ENCODE peak calls at places on chromosome 6, in ten cellular contexts. X is AG20443, H is GF-D8, G is T follicular helper cell, V is kidney tubule cell, O is cardiac septum, R is foreskin fibroblast, I is NCI-H1092 treated with DMSO at 0.1 percent for 48 hours, S is substantia nigra, N is EL. T is an unnamed sample.

GRCh38 chr6:41625442-41625841 is 12.8 kb upstream of the MDFI start:
- DNase-seq in X (no peak), H (peak), G (no peak), V (no peak), O (no peak), R (no peak), I (peak), S (no peak), N (no peak), T (peak)

GRCh38 chr6:105835373-105835772 is 250.8 kb upstream of the PRDM1 start:
- DNase-seq in X (no peak), H (no peak), G (no peak), V (no peak), O (no peak), R (no peak), I (no peak), S (no peak), N (peak), T (no peak)

GRCh38 chr6:127302728-127303675 is 36.3 kb downstream of the RNF146 start:
- DNase-seq in X (peak), H (peak), G (peak), V (peak), O (no peak), R (peak), I (no peak), S (no peak), N (peak), T (peak)

GRCh38 chr6:110232456-110232855 is 52.2 kb downstream of the CDC40 start:
- DNase-seq in X (peak), H (no peak), G (no peak), V (no peak), O (no peak), R (peak), I (no peak), S (no peak), N (peak), T (no peak)

GRCh38 chr6:137237413-137238170 is 18.4 kb upstream of the IFNGR1 start:
- DNase-seq in X (peak), H (no peak), G (no peak), V (peak), O (no peak), R (peak), I (no peak), S (no peak), N (peak), T (no peak)

GRCh38 chr6:45422541-45423110 is 44.9 kb upstream of the SUPT3H start:
- DNase-seq in X (peak), H (no peak), G (peak), V (peak), O (peak), R (peak), I (no peak), S (peak), N (peak), T (peak)

GRCh38 chr6:124487778-124488431 is 474.3 kb upstream of the RNF217 start:
- DNase-seq in X (no peak), H (no peak), G (no peak), V (peak), O (no peak), R (no peak), I (no peak), S (no peak), N (peak), T (peak)

GRCh38 chr6:130632288-130632687 is 194.9 kb upstream of the SMLR1 start:
- DNase-seq in X (peak), H (no peak), G (no peak), V (no peak), O (no peak), R (no peak), I (peak), S (no peak), N (no peak), T (peak)

GRCh38 chr6:11650297-11650696 is 112.7 kb downstream of the TMEM170B start:
- DNase-seq in X (peak), H (no peak), G (no peak), V (peak), O (peak), R (peak), I (no peak), S (no peak), N (peak), T (peak)

GRCh38 chr6:40996591-40997247 is 42.3 kb downstream of the UNC5CL start:
- DNase-seq in X (peak), H (no peak), G (no peak), V (peak), O (no peak), R (no peak), I (no peak), S (no peak), N (no peak), T (no peak)

GRCh38 chr6:127459231-127459641 is at the start of gene KIAA0408:
- DNase-seq in X (peak), H (no peak), G (no peak), V (no peak), O (no peak), R (peak), I (no peak), S (no peak), N (peak), T (no peak)

GRCh38 chr6:53982361-53983050 is 128.7 kb upstream of the MLIP start:
- DNase-seq in X (no peak), H (no peak), G (no peak), V (peak), O (no peak), R (no peak), I (no peak), S (no peak), N (peak), T (no peak)